ENCODE peak calls at places on chromosome 16, in six cellular contexts. S, H, Y, P, L and M are unnamed samples.

GRCh38 chr16:89297870-89298545 is 80.5 kb downstream of the ZNF778 start:
- DNase-seq in P (no peak), L (no peak), Y (peak; percentile 52), H (no peak), S (no peak), M (no peak)

GRCh38 chr16:23145608-23146007 is 3.6 kb downstream of the USP31 start:
- DNase-seq in P (peak; percentile 62), Y (no peak), S (no peak), L (no peak), H (no peak), M (no peak)

GRCh38 chr16:3514621-3515020 is 13.8 kb downstream of the CLUAP1 start:
- DNase-seq in P (peak; percentile 20), L (peak; percentile 16), S (no peak), H (no peak), Y (no peak), M (no peak)

GRCh38 chr16:68086336-68086821 is 1.2 kb downstream of the NFATC3 start:
- DNase-seq in H (no peak), Y (no peak), L (peak; percentile 34), P (peak; percentile 33), S (no peak), M (peak; percentile 59)

GRCh38 chr16:68232335-68232734 is 3.6 kb downstream of the ESRP2 start:
- DNase-seq in L (no peak), H (peak; percentile 22), P (no peak), S (no peak), Y (no peak), M (no peak)

GRCh38 chr16:81599034-81599744 is 154.6 kb downstream of the CMIP start:
- DNase-seq in H (no peak), Y (no peak), S (no peak), P (no peak), L (peak; percentile 81), M (no peak)

GRCh38 chr16:4529085-4530060 is 9.2 kb downstream of the CDIP1 start:
- DNase-seq in Y (no peak), S (no peak), H (no peak), L (no peak), P (peak; percentile 24), M (no peak)

GRCh38 chr16:17416461-17417221 is 54.1 kb downstream of the XYLT1 start:
- DNase-seq in L (peak; percentile 39), P (peak; percentile 40), Y (no peak), H (peak; percentile 53), S (no peak), M (no peak)

GRCh38 chr16:4633910-4634635 is 9.4 kb downstream of the MGRN1 start:
- DNase-seq in L (no peak), P (no peak), Y (no peak), H (no peak), S (no peak), M (no peak)

GRCh38 chr16:71883193-71883848 is 661 bp downstream of the ZNF821 start:
- DNase-seq in H (peak; percentile 67), Y (no peak), P (peak; percentile 11), S (no peak), L (peak; percentile 65), M (peak; percentile 59)